ENCODE peak calls at places on chromosomes 2 and 18, in five cellular contexts. Y is omental fat pad, T is Peyer's patch, L is OCI-LY7, A is HFF-Myc. J is an unnamed sample.

GRCh38 chr18:67301592-67301991 is 214.9 kb downstream of the DSEL start:
- DNase-seq in L (no peak), A (no peak), Y (no peak), T (no peak), J (no peak)

GRCh38 chr2:83103602-83104001 is 1355.5 kb downstream of the SUCLG1 start:
- DNase-seq in L (no peak), T (no peak), Y (no peak), A (peak; percentile 63), J (no peak)

GRCh38 chr2:134261398-134262131 is 7.7 kb downstream of the MGAT5 start:
- DNase-seq in A (no peak), T (no peak), Y (no peak), L (peak; percentile 75), J (no peak)

GRCh38 chr18:63578357-63578958 is 8.7 kb upstream of the SERPINB13 start:
- DNase-seq in Y (no peak), T (no peak), L (peak; percentile 28), A (peak; percentile 29), J (peak; percentile 58)

GRCh38 chr18:42508683-42509347 is 553.8 kb downstream of the PIK3C3 start:
- DNase-seq in Y (no peak), T (no peak), L (no peak), A (no peak), J (no peak)

GRCh38 chr2:48114256-48114655 is 208.0 kb upstream of the FBXO11 start:
- DNase-seq in A (peak; percentile 29), Y (peak; percentile 34), L (no peak), T (peak; percentile 83), J (peak; percentile 78)

GRCh38 chr2:63052411-63053234 is 2.0 kb downstream of the OTX1 start:
- DNase-seq in Y (no peak), A (no peak), L (no peak), T (no peak), J (no peak)

GRCh38 chr2:24372033-24372432 is 11.7 kb upstream of the ITSN2 start:
- DNase-seq in T (no peak), Y (no peak), A (no peak), L (no peak), J (no peak)

GRCh38 chr2:197145471-197146056 is 165.0 kb downstream of the ANKRD44 start:
- DNase-seq in L (peak; percentile 94), Y (no peak), A (no peak), T (peak; percentile 83), J (no peak)

GRCh38 chr2:235066895-235067294 is 115.1 kb downstream of the SH3BP4 start:
- DNase-seq in A (no peak), L (no peak), Y (no peak), T (no peak), J (no peak)
- TF ChIP-seq CTCF in A (no peak), L (no peak), Y (no peak), T (no peak), J (no peak)

GRCh38 chr18:70931942-70932814 is 643.3 kb downstream of the SOCS6 start:
- DNase-seq in T (no peak), Y (no peak), A (no peak), L (peak; percentile 11), J (peak; percentile 7)
- TF ChIP-seq CTCF in T (no peak), Y (no peak), A (peak; percentile 30), L (peak; percentile 71), J (peak; percentile 49)

GRCh38 chr2:232367591-232368233 is 10.8 kb upstream of the ALPP start:
- DNase-seq in Y (no peak), A (no peak), L (no peak), T (peak; percentile 42), J (no peak)
- TF ChIP-seq CTCF in Y (no peak), A (no peak), L (no peak), T (no peak), J (no peak)

GRCh38 chr2:203648273-203648672 is 58.2 kb upstream of the CD28 start:
- DNase-seq in T (no peak), A (no peak), L (no peak), Y (no peak), J (no peak)

GRCh38 chr2:203649176-203649814 is 57.1 kb upstream of the CD28 start:
- DNase-seq in A (no peak), L (no peak), T (no peak), Y (no peak), J (no peak)

GRCh38 chr2:203647579-203647978 is 58.9 kb upstream of the CD28 start:
- DNase-seq in T (no peak), L (no peak), A (no peak), Y (no peak), J (no peak)

GRCh38 chr2:203646961-203647360 is 59.5 kb upstream of the CD28 start:
- DNase-seq in A (no peak), T (no peak), L (no peak), Y (no peak), J (no peak)

GRCh38 chr2:203650860-203651613 is 55.4 kb upstream of the CD28 start:
- DNase-seq in L (peak; percentile 84), Y (no peak), A (no peak), T (peak; percentile 74), J (peak; percentile 44)
- TF ChIP-seq CTCF in L (peak; percentile 89), Y (no peak), A (peak; percentile 28), T (no peak), J (peak; percentile 48)

GRCh38 chr2:126227250-126227649 is 428.7 kb upstream of the GYPC start:
- DNase-seq in A (no peak), L (no peak), Y (no peak), T (no peak), J (no peak)
- TF ChIP-seq CTCF in A (no peak), L (peak; percentile 62), Y (no peak), T (no peak), J (no peak)

DNA sequence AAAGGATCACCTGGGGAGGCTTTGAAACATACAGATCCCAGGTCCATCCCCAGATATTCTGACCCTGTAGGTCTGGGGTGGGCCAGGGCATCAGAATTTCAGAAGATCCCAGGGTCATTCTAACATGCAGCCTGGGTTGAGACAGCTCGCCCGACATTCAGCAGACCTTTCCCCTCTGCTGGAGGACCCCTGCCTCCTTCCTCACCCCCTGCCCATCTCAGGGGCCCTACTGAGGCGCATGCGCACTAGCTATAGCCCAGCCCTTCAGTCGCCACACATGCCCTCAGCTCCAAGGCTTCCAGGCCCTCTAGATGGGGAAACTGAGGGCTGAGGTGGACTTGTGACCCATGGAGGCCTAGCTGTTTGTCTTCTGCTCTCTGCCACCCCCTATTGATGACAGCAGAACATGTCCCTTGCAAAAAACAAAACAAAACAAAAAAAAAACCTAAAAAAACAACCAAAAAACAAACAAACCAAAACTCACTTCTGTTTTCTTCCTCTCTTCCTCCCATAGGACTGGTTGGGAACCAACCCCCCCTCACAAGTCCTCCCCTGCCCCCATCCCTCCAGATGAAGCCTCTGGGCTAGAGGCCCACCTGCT is 91.3 kb downstream of the ZBTB7C start:
- DNase-seq in Y (no peak), L (no peak), T (no peak), A (no peak), J (no peak)
- TF ChIP-seq CTCF in Y (no peak), L (no peak), T (no peak), A (no peak), J (peak; percentile 18)

DNA sequence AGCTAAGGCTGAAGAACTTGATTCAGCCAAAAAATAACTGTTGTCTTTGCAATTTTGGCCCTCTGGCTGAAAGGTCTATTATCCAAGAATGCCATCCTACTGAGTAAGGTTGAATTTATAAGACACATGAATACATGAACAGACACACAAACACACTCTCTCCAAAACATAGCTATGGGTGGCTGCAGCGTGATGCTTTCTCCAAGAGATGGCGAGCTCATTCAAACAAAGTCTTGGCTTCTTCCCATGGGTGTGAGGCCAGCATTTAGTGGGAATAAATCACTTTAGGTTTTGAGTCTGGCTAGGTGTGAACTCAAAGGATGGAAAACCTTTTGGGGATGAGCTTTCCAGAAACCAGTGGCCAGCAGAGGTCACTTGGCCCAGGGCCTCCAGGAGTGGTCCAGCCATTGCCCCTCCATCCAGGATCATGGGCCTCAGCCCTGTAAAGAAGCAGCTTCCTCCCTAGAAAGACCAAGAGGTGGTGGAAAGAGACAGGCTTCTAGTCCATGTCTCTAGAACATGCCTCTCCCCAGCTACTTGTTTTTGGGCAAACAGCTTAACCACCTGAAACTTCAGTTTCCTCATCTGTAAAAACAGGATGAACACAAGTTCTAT is 11.0 kb upstream of the OSR1 start:
- DNase-seq in L (no peak), T (no peak), A (no peak), Y (no peak), J (peak; percentile 38)
- TF ChIP-seq CTCF in L (peak; percentile 11), T (no peak), A (peak; percentile 68), Y (no peak), J (peak; percentile 17)

DNA sequence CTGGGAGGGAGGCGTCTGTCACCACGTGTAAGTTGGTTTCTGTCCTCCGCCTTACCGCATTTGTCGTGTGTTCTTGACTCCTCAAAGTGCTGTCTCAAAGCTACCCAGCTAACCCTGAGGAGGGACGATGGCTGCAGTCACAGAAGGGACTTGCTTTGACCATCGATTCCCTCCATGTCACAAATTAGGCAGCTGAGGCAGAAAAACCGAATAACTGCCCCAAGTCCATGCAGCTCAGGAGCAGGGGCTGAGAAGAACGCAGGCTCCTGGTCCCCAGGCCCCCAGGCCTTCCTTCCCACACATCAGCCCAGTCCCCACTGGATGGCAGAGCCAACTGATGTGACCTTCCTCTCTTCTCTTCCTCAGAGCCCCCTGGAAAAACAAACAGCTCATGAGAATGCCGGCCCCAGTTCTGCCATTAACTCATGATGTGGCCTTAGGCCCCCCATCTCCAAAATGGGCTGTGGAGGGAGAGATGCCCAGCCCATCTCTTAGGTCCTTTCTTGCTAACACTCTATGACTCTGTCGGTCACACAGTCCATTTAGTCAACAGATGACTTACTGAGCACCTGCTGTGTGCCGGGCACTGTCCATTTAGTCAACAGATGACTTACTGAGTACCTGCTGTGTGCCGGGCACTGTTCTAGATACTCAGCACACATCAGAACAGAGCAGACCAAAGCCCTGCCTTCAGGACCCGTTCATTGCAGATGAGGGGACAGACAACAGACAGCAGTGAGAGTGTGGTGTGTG is 19.6 kb downstream of the MTERF4 start:
- DNase-seq in Y (no peak), L (no peak), A (no peak), T (peak; percentile 36), J (no peak)
- TF ChIP-seq CTCF in Y (no peak), L (no peak), A (no peak), T (no peak), J (no peak)